ENCODE peak calls at places on chromosomes 4 and X, in eight cellular contexts. L, S, O, H, T, U, Y and R are unnamed samples.

GRCh38 chrX:54492340-54492739 is 3.7 kb downstream of the FGD1 start:
- DNase-seq in Y (no peak), H (no peak), U (no peak), L (no peak), S (no peak), O (no peak), T (no peak), R (no peak)

GRCh38 chr4:30945586-30945985 is 225.4 kb downstream of the PCDH7 start:
- DNase-seq in L (peak), U (no peak), O (no peak), T (no peak), Y (no peak), S (no peak), H (no peak), R (no peak)

GRCh38 chrX:107731831-107732502 is 43.6 kb downstream of the TSC22D3 start:
- DNase-seq in S (no peak), U (no peak), T (peak), H (peak), Y (peak), L (peak), O (no peak), R (no peak)

GRCh38 chr4:7886250-7886973 is 53.2 kb downstream of the AFAP1 start:
- DNase-seq in L (no peak), U (no peak), O (no peak), S (no peak), T (no peak), H (no peak), Y (no peak), R (no peak)

GRCh38 chr4:72604324-72604723 is 35.3 kb upstream of the ADAMTS3 start:
- DNase-seq in O (no peak), S (no peak), L (no peak), T (no peak), U (no peak), H (no peak), Y (no peak), R (no peak)

GRCh38 chr4:8150152-8151090 is 8.2 kb downstream of the ABLIM2 start:
- DNase-seq in T (no peak), S (no peak), U (no peak), Y (no peak), H (no peak), L (no peak), O (no peak), R (no peak)

GRCh38 chr4:20333141-20333690 is 81.5 kb downstream of the SLIT2 start:
- DNase-seq in Y (no peak), T (no peak), L (no peak), S (no peak), H (no peak), U (no peak), O (no peak), R (no peak)

GRCh38 chr4:84966382-84967291 is at the start of gene WDFY3:
- DNase-seq in U (peak), L (peak), O (peak), S (peak), Y (peak), T (peak), H (peak), R (peak)

GRCh38 chr4:121800961-121801714 is at the start of gene EXOSC9:
- DNase-seq in L (peak), O (peak), S (peak), T (peak), H (peak), U (peak), Y (peak), R (peak)

GRCh38 chrX:13268874-13269273 is 51.0 kb downstream of the ATXN3L start:
- DNase-seq in S (no peak), U (no peak), H (no peak), O (no peak), Y (no peak), L (no peak), T (no peak), R (no peak)

GRCh38 chrX:97290199-97290598 is 406.5 kb downstream of the RPA4 start:
- DNase-seq in U (no peak), H (no peak), S (no peak), T (no peak), L (no peak), O (no peak), Y (no peak), R (no peak)

GRCh38 chr4:78569291-78569821 is 17.8 kb downstream of the ANXA3 start:
- DNase-seq in O (no peak), T (no peak), S (no peak), Y (no peak), L (no peak), H (no peak), U (no peak), R (no peak)

GRCh38 chr4:163331629-163332360 is 601 bp downstream of the NPY1R start:
- DNase-seq in Y (no peak), S (no peak), L (no peak), U (peak), H (no peak), O (no peak), T (no peak), R (no peak)

GRCh38 chrX:53440631-53441517 is 6.7 kb upstream of the HSD17B10 start:
- DNase-seq in Y (no peak), O (no peak), T (peak), L (peak), S (no peak), U (no peak), H (no peak), R (no peak)

GRCh38 chrX:45068555-45068954 is 132.1 kb downstream of the DIPK2B start:
- DNase-seq in O (no peak), H (no peak), Y (no peak), L (no peak), S (no peak), U (no peak), T (no peak), R (no peak)

GRCh38 chr4:15653864-15654391 is 1.2 kb downstream of the FBXL5 start:
- DNase-seq in Y (no peak), O (no peak), L (no peak), H (peak), S (peak), U (peak), T (peak), R (peak)

GRCh38 chr4:54661686-54662085 is 3.9 kb downstream of the KIT start:
- DNase-seq in O (no peak), U (no peak), T (no peak), Y (no peak), L (no peak), S (no peak), H (no peak), R (no peak)

GRCh38 chrX:136646602-136647239 is 1.2 kb upstream of the CD40LG start:
- DNase-seq in O (no peak), Y (no peak), U (no peak), S (no peak), H (no peak), L (no peak), T (no peak), R (no peak)

GRCh38 chrX:77595848-77596247 is 148.7 kb downstream of the FGF16 start:
- DNase-seq in O (no peak), U (no peak), Y (no peak), H (no peak), L (no peak), T (no peak), S (no peak), R (no peak)

GRCh38 chrX:22404297-22404696 is 131.6 kb downstream of the CBLL2 start:
- DNase-seq in H (no peak), U (no peak), Y (no peak), L (no peak), S (no peak), O (no peak), T (no peak), R (no peak)

GRCh38 chrX:152958047-152958446 is 35.9 kb downstream of the PNMA5 start:
- DNase-seq in T (no peak), Y (no peak), O (no peak), U (no peak), H (peak), L (no peak), S (no peak), R (no peak)

GRCh38 chr4:145881585-145881984 is 57.0 kb downstream of the ZNF827 start:
- DNase-seq in O (no peak), U (no peak), L (no peak), S (no peak), Y (no peak), T (peak), H (no peak), R (no peak)

GRCh38 chr4:130141651-130142050 is 1045.7 kb downstream of the C4orf33 start:
- DNase-seq in Y (no peak), T (no peak), U (no peak), S (no peak), L (no peak), O (no peak), H (no peak), R (no peak)

GRCh38 chrX:360496-361150 is 26.1 kb downstream of the PPP2R3B start:
- DNase-seq in L (no peak), O (no peak), H (no peak), T (no peak), Y (no peak), S (no peak), U (no peak), R (no peak)

GRCh38 chrX:2463973-2464676 is 36.7 kb downstream of the DHRSX start:
- DNase-seq in T (no peak), Y (no peak), O (no peak), L (no peak), U (no peak), S (no peak), H (no peak), R (no peak)

GRCh38 chrX:146090732-146091131 is 273.1 kb downstream of the SLITRK2 start:
- DNase-seq in Y (no peak), O (no peak), U (no peak), L (no peak), T (no peak), S (no peak), H (no peak), R (no peak)

GRCh38 chr4:129220254-129220653 is 124.3 kb downstream of the C4orf33 start:
- DNase-seq in Y (no peak), U (no peak), O (no peak), S (no peak), H (no peak), L (no peak), T (no peak), R (no peak)